ENCODE peak calls at places on chromosome 18, in five cellular contexts. One of them, this sample, is unnamed.

GRCh38 chr18:37564796-37565137 is 831 bp downstream of the CELF4 start:
- DNase-seq in NCI-H460: peak
- DNase-seq in adrenal gland: peak
- DNase-seq in GM23338: peak
- DNase-seq in AG04450: no peak
- DNase-seq in this sample: no peak

GRCh38 chr18:48023334-48024008 is 93.0 kb upstream of the SMAD2 start:
- DNase-seq in AG04450: no peak
- DNase-seq in adrenal gland: peak
- DNase-seq in GM23338: peak
- DNase-seq in NCI-H460: peak
- DNase-seq in this sample: no peak

GRCh38 chr18:62521082-62521481 is 1.7 kb upstream of the ZCCHC2 start:
- DNase-seq in NCI-H460: no peak
- DNase-seq in GM23338: no peak
- DNase-seq in AG04450: no peak
- DNase-seq in adrenal gland: no peak
- DNase-seq in this sample: no peak

GRCh38 chr18:23069481-23069880 is 65.8 kb upstream of the CABLES1 start:
- DNase-seq in AG04450: no peak
- DNase-seq in NCI-H460: no peak
- DNase-seq in adrenal gland: no peak
- DNase-seq in GM23338: no peak
- DNase-seq in this sample: no peak

GRCh38 chr18:38329145-38329544 is 763.5 kb upstream of the CELF4 start:
- DNase-seq in GM23338: no peak
- DNase-seq in NCI-H460: no peak
- DNase-seq in adrenal gland: no peak
- DNase-seq in AG04450: no peak
- DNase-seq in this sample: no peak

GRCh38 chr18:9494778-9495302 is 19.5 kb downstream of the RALBP1 start:
- DNase-seq in adrenal gland: no peak
- DNase-seq in GM23338: peak
- DNase-seq in NCI-H460: no peak
- DNase-seq in AG04450: no peak
- DNase-seq in this sample: no peak

GRCh38 chr18:75161629-75162028 is 47.3 kb downstream of the PTGR3 start:
- DNase-seq in adrenal gland: peak
- DNase-seq in GM23338: no peak
- DNase-seq in NCI-H460: peak
- DNase-seq in AG04450: no peak
- DNase-seq in this sample: no peak

GRCh38 chr18:55402731-55403405 is 185.1 kb downstream of the TCF4 start:
- DNase-seq in AG04450: no peak
- DNase-seq in NCI-H460: no peak
- DNase-seq in adrenal gland: peak
- DNase-seq in GM23338: no peak
- DNase-seq in this sample: no peak

GRCh38 chr18:8091042-8091441 is 518.2 kb upstream of the RAB12 start:
- DNase-seq in NCI-H460: no peak
- DNase-seq in AG04450: no peak
- DNase-seq in GM23338: no peak
- DNase-seq in adrenal gland: no peak
- DNase-seq in this sample: no peak

GRCh38 chr18:29849145-29849544 is 1193.4 kb downstream of the DSC3 start:
- DNase-seq in GM23338: no peak
- DNase-seq in AG04450: no peak
- DNase-seq in adrenal gland: no peak
- DNase-seq in NCI-H460: no peak
- DNase-seq in this sample: no peak

GRCh38 chr18:79805926-79806487 is 8.3 kb downstream of the KCNG2 start:
- DNase-seq in GM23338: no peak
- DNase-seq in adrenal gland: no peak
- DNase-seq in AG04450: no peak
- DNase-seq in NCI-H460: no peak
- DNase-seq in this sample: no peak

GRCh38 chr18:8988262-8988871 is 114.1 kb upstream of the NDUFV2 start:
- DNase-seq in adrenal gland: peak
- DNase-seq in GM23338: peak
- DNase-seq in NCI-H460: peak
- DNase-seq in AG04450: no peak
- DNase-seq in this sample: peak

GRCh38 chr18:13672657-13673056 is 53.7 kb downstream of the FAM210A start:
- DNase-seq in NCI-H460: no peak
- DNase-seq in GM23338: no peak
- DNase-seq in AG04450: no peak
- DNase-seq in adrenal gland: no peak
- DNase-seq in this sample: peak

GRCh38 chr18:79713341-79713740 is 33.7 kb downstream of the CTDP1 start:
- DNase-seq in AG04450: no peak
- DNase-seq in GM23338: no peak
- DNase-seq in NCI-H460: no peak
- DNase-seq in adrenal gland: no peak
- DNase-seq in this sample: no peak

GRCh38 chr18:76445741-76446232 is 49.3 kb downstream of the ZNF516 start:
- DNase-seq in GM23338: no peak
- DNase-seq in NCI-H460: no peak
- DNase-seq in AG04450: no peak
- DNase-seq in adrenal gland: peak
- DNase-seq in this sample: no peak

GRCh38 chr18:63683152-63683551 is 19.6 kb upstream of the SERPINB11 start:
- DNase-seq in GM23338: peak
- DNase-seq in NCI-H460: peak
- DNase-seq in AG04450: peak
- DNase-seq in adrenal gland: no peak
- DNase-seq in this sample: peak

GRCh38 chr18:52903858-52904257 is 563.9 kb downstream of the DCC start:
- DNase-seq in NCI-H460: peak
- DNase-seq in adrenal gland: peak
- DNase-seq in AG04450: no peak
- DNase-seq in GM23338: peak
- DNase-seq in this sample: no peak

GRCh38 chr18:12518326-12518725 is 110.6 kb downstream of the PRELID3A start:
- DNase-seq in GM23338: no peak
- DNase-seq in adrenal gland: peak
- DNase-seq in NCI-H460: no peak
- DNase-seq in AG04450: no peak
- DNase-seq in this sample: peak

GRCh38 chr18:12121175-12122095 is 27.8 kb downstream of the ANKRD62 start:
- DNase-seq in AG04450: no peak
- DNase-seq in NCI-H460: no peak
- DNase-seq in adrenal gland: no peak
- DNase-seq in GM23338: peak
- DNase-seq in this sample: no peak

GRCh38 chr18:42339324-42339723 is 384.3 kb downstream of the PIK3C3 start:
- DNase-seq in NCI-H460: no peak
- DNase-seq in adrenal gland: no peak
- DNase-seq in AG04450: no peak
- DNase-seq in GM23338: peak
- DNase-seq in this sample: peak

GRCh38 chr18:27413495-27414401 is 228.6 kb upstream of the CHST9 start:
- DNase-seq in GM23338: no peak
- DNase-seq in adrenal gland: no peak
- DNase-seq in NCI-H460: no peak
- DNase-seq in AG04450: no peak
- DNase-seq in this sample: peak

GRCh38 chr18:39191931-39192330 is 1626.3 kb upstream of the CELF4 start:
- DNase-seq in NCI-H460: no peak
- DNase-seq in AG04450: no peak
- DNase-seq in GM23338: no peak
- DNase-seq in adrenal gland: no peak
- DNase-seq in this sample: no peak

GRCh38 chr18:56298935-56299334 is 339.5 kb downstream of the TXNL1 start:
- DNase-seq in adrenal gland: no peak
- DNase-seq in GM23338: peak
- DNase-seq in AG04450: no peak
- DNase-seq in NCI-H460: peak
- DNase-seq in this sample: no peak

GRCh38 chr18:63152791-63153190 is 166.8 kb downstream of the BCL2 start:
- DNase-seq in AG04450: no peak
- DNase-seq in GM23338: no peak
- DNase-seq in NCI-H460: no peak
- DNase-seq in adrenal gland: no peak
- DNase-seq in this sample: no peak

GRCh38 chr18:75135158-75135725 is 73.7 kb downstream of the PTGR3 start:
- DNase-seq in adrenal gland: no peak
- DNase-seq in AG04450: no peak
- DNase-seq in NCI-H460: no peak
- DNase-seq in GM23338: no peak
- DNase-seq in this sample: no peak

GRCh38 chr18:28177828-28178635 is 1.1 kb upstream of the CDH2 start:
- DNase-seq in NCI-H460: no peak
- DNase-seq in AG04450: no peak
- DNase-seq in GM23338: peak
- DNase-seq in adrenal gland: peak
- DNase-seq in this sample: no peak

GRCh38 chr18:76838182-76838581 is 15.8 kb downstream of the ZNF236 start:
- DNase-seq in adrenal gland: no peak
- DNase-seq in NCI-H460: no peak
- DNase-seq in GM23338: no peak
- DNase-seq in AG04450: no peak
- DNase-seq in this sample: peak

GRCh38 chr18:22841840-22842239 is 91.3 kb upstream of the RBBP8 start:
- DNase-seq in adrenal gland: no peak
- DNase-seq in NCI-H460: no peak
- DNase-seq in AG04450: no peak
- DNase-seq in GM23338: no peak
- DNase-seq in this sample: peak

GRCh38 chr18:32469691-32470131 is 971 bp downstream of the GAREM1 start:
- DNase-seq in NCI-H460: no peak
- DNase-seq in AG04450: no peak
- DNase-seq in GM23338: no peak
- DNase-seq in adrenal gland: peak
- DNase-seq in this sample: no peak

GRCh38 chr18:74281011-74281638 is 10.6 kb downstream of the CYB5A start:
- DNase-seq in GM23338: peak
- DNase-seq in NCI-H460: no peak
- DNase-seq in adrenal gland: no peak
- DNase-seq in AG04450: no peak
- DNase-seq in this sample: no peak

GRCh38 chr18:34529358-34530335 is 180.5 kb upstream of the DTNA start:
- DNase-seq in AG04450: no peak
- DNase-seq in NCI-H460: no peak
- DNase-seq in adrenal gland: no peak
- DNase-seq in GM23338: no peak
- DNase-seq in this sample: no peak

GRCh38 chr18:61833978-61834377 is 58.8 kb downstream of the RNF152 start:
- DNase-seq in NCI-H460: no peak
- DNase-seq in adrenal gland: no peak
- DNase-seq in AG04450: no peak
- DNase-seq in GM23338: no peak
- DNase-seq in this sample: no peak

GRCh38 chr18:48534364-48534763 is 4.5 kb upstream of the CTIF start:
- DNase-seq in GM23338: no peak
- DNase-seq in adrenal gland: peak
- DNase-seq in AG04450: no peak
- DNase-seq in NCI-H460: no peak
- DNase-seq in this sample: no peak

GRCh38 chr18:7307586-7307985 is 76.7 kb downstream of the LRRC30 start:
- DNase-seq in GM23338: no peak
- DNase-seq in adrenal gland: no peak
- DNase-seq in AG04450: no peak
- DNase-seq in NCI-H460: no peak
- DNase-seq in this sample: no peak

GRCh38 chr18:73670046-73670445 is 477.6 kb downstream of the FBXO15 start:
- DNase-seq in AG04450: no peak
- DNase-seq in NCI-H460: no peak
- DNase-seq in GM23338: no peak
- DNase-seq in adrenal gland: no peak
- DNase-seq in this sample: no peak

GRCh38 chr18:21499997-21500396 is 100.5 kb downstream of the ESCO1 start:
- DNase-seq in AG04450: no peak
- DNase-seq in NCI-H460: no peak
- DNase-seq in GM23338: no peak
- DNase-seq in adrenal gland: no peak
- DNase-seq in this sample: no peak

GRCh38 chr18:79485788-79486355 is 90.1 kb downstream of the NFATC1 start:
- DNase-seq in NCI-H460: no peak
- DNase-seq in adrenal gland: no peak
- DNase-seq in GM23338: no peak
- DNase-seq in AG04450: peak
- DNase-seq in this sample: peak

GRCh38 chr18:3089579-3089978 is 76.6 kb upstream of the LPIN2 start:
- DNase-seq in AG04450: no peak
- DNase-seq in NCI-H460: no peak
- DNase-seq in adrenal gland: peak
- DNase-seq in GM23338: no peak
- DNase-seq in this sample: no peak

This sample was measured in retinal pigment epithelial cell.